ENCODE peak calls at places on chromosomes 7 and 10, in eight cellular contexts. One of them, this sample, is unnamed.

GRCh38 chr10:70412356-70412755 is 8.4 kb downstream of the EIF4EBP2 start:
- DNase-seq in colonic mucosa: no peak
- DNase-seq in anterior cingulate cortex: no peak
- DNase-seq in GM10248: no peak
- DNase-seq in activated CD8-positive, alpha-beta T cell treated with anti-CD3 and anti-CD28 coated beads for 36 hours: no peak
- DNase-seq in left lung: no peak
- DNase-seq in GM23248: no peak
- DNase-seq in stimulated activated CD4-positive, alpha-beta T cell treated with anti-CD3 and anti-CD28 coated beads, Interleukin-15, amount 100 ng/mL, for 1 hour: no peak
- DNase-seq in this sample: no peak

GRCh38 chr10:79488303-79488702 is 24.0 kb upstream of the EIF5AL1 start:
- DNase-seq in colonic mucosa: peak
- DNase-seq in anterior cingulate cortex: no peak
- DNase-seq in GM10248: no peak
- DNase-seq in activated CD8-positive, alpha-beta T cell treated with anti-CD3 and anti-CD28 coated beads for 36 hours: no peak
- DNase-seq in left lung: peak
- DNase-seq in GM23248: peak
- DNase-seq in stimulated activated CD4-positive, alpha-beta T cell treated with anti-CD3 and anti-CD28 coated beads, Interleukin-15, amount 100 ng/mL, for 1 hour: no peak
- DNase-seq in this sample: no peak

GRCh38 chr10:103861501-103861900 is 6.1 kb upstream of the SH3PXD2A start:
- DNase-seq in colonic mucosa: no peak
- DNase-seq in anterior cingulate cortex: no peak
- DNase-seq in GM10248: no peak
- DNase-seq in activated CD8-positive, alpha-beta T cell treated with anti-CD3 and anti-CD28 coated beads for 36 hours: no peak
- DNase-seq in left lung: no peak
- DNase-seq in GM23248: peak
- DNase-seq in stimulated activated CD4-positive, alpha-beta T cell treated with anti-CD3 and anti-CD28 coated beads, Interleukin-15, amount 100 ng/mL, for 1 hour: no peak
- DNase-seq in this sample: no peak

GRCh38 chr7:10412426-10413019 is 561.1 kb upstream of the PHF14 start:
- DNase-seq in colonic mucosa: peak
- DNase-seq in anterior cingulate cortex: no peak
- DNase-seq in GM10248: peak
- DNase-seq in activated CD8-positive, alpha-beta T cell treated with anti-CD3 and anti-CD28 coated beads for 36 hours: peak
- DNase-seq in left lung: no peak
- DNase-seq in GM23248: peak
- DNase-seq in stimulated activated CD4-positive, alpha-beta T cell treated with anti-CD3 and anti-CD28 coated beads, Interleukin-15, amount 100 ng/mL, for 1 hour: no peak
- DNase-seq in this sample: no peak

GRCh38 chr7:134783294-134784069 is 4.0 kb downstream of the CALD1 start:
- DNase-seq in colonic mucosa: no peak
- DNase-seq in anterior cingulate cortex: no peak
- DNase-seq in GM10248: no peak
- DNase-seq in activated CD8-positive, alpha-beta T cell treated with anti-CD3 and anti-CD28 coated beads for 36 hours: no peak
- DNase-seq in left lung: no peak
- DNase-seq in GM23248: no peak
- DNase-seq in stimulated activated CD4-positive, alpha-beta T cell treated with anti-CD3 and anti-CD28 coated beads, Interleukin-15, amount 100 ng/mL, for 1 hour: no peak
- DNase-seq in this sample: no peak

GRCh38 chr7:43076189-43076605 is 36.2 kb upstream of the HECW1 start:
- DNase-seq in colonic mucosa: no peak
- DNase-seq in anterior cingulate cortex: no peak
- DNase-seq in GM10248: peak
- DNase-seq in activated CD8-positive, alpha-beta T cell treated with anti-CD3 and anti-CD28 coated beads for 36 hours: peak
- DNase-seq in left lung: no peak
- DNase-seq in GM23248: peak
- DNase-seq in stimulated activated CD4-positive, alpha-beta T cell treated with anti-CD3 and anti-CD28 coated beads, Interleukin-15, amount 100 ng/mL, for 1 hour: no peak
- DNase-seq in this sample: no peak

GRCh38 chr10:22442468-22442867 is 97.2 kb downstream of the SPAG6 start:
- DNase-seq in colonic mucosa: no peak
- DNase-seq in anterior cingulate cortex: no peak
- DNase-seq in GM10248: no peak
- DNase-seq in activated CD8-positive, alpha-beta T cell treated with anti-CD3 and anti-CD28 coated beads for 36 hours: no peak
- DNase-seq in left lung: no peak
- DNase-seq in GM23248: no peak
- DNase-seq in stimulated activated CD4-positive, alpha-beta T cell treated with anti-CD3 and anti-CD28 coated beads, Interleukin-15, amount 100 ng/mL, for 1 hour: no peak
- DNase-seq in this sample: no peak

GRCh38 chr10:47051741-47052238 is 140.6 kb downstream of the PTPN20 start:
- DNase-seq in colonic mucosa: no peak
- DNase-seq in anterior cingulate cortex: no peak
- DNase-seq in GM10248: no peak
- DNase-seq in activated CD8-positive, alpha-beta T cell treated with anti-CD3 and anti-CD28 coated beads for 36 hours: no peak
- DNase-seq in left lung: no peak
- DNase-seq in GM23248: no peak
- DNase-seq in stimulated activated CD4-positive, alpha-beta T cell treated with anti-CD3 and anti-CD28 coated beads, Interleukin-15, amount 100 ng/mL, for 1 hour: no peak
- DNase-seq in this sample: no peak

GRCh38 chr7:22806754-22807153 is 15.9 kb downstream of the TOMM7 start:
- DNase-seq in colonic mucosa: no peak
- DNase-seq in anterior cingulate cortex: no peak
- DNase-seq in GM10248: no peak
- DNase-seq in activated CD8-positive, alpha-beta T cell treated with anti-CD3 and anti-CD28 coated beads for 36 hours: no peak
- DNase-seq in left lung: no peak
- DNase-seq in GM23248: no peak
- DNase-seq in stimulated activated CD4-positive, alpha-beta T cell treated with anti-CD3 and anti-CD28 coated beads, Interleukin-15, amount 100 ng/mL, for 1 hour: no peak
- DNase-seq in this sample: no peak

GRCh38 chr7:78768859-78769258 is 684.6 kb downstream of the MAGI2 start:
- DNase-seq in colonic mucosa: no peak
- DNase-seq in anterior cingulate cortex: no peak
- DNase-seq in GM10248: no peak
- DNase-seq in activated CD8-positive, alpha-beta T cell treated with anti-CD3 and anti-CD28 coated beads for 36 hours: no peak
- DNase-seq in left lung: no peak
- DNase-seq in GM23248: peak
- DNase-seq in stimulated activated CD4-positive, alpha-beta T cell treated with anti-CD3 and anti-CD28 coated beads, Interleukin-15, amount 100 ng/mL, for 1 hour: no peak
- DNase-seq in this sample: no peak

GRCh38 chr10:24762161-24762924 is 38.7 kb upstream of the ARHGAP21 start:
- DNase-seq in colonic mucosa: no peak
- DNase-seq in anterior cingulate cortex: no peak
- DNase-seq in GM10248: no peak
- DNase-seq in activated CD8-positive, alpha-beta T cell treated with anti-CD3 and anti-CD28 coated beads for 36 hours: no peak
- DNase-seq in left lung: no peak
- DNase-seq in GM23248: peak
- DNase-seq in stimulated activated CD4-positive, alpha-beta T cell treated with anti-CD3 and anti-CD28 coated beads, Interleukin-15, amount 100 ng/mL, for 1 hour: no peak
- DNase-seq in this sample: no peak

GRCh38 chr10:120415709-120416330 is 41.2 kb upstream of the PLPP4 start:
- DNase-seq in colonic mucosa: no peak
- DNase-seq in anterior cingulate cortex: no peak
- DNase-seq in GM10248: no peak
- DNase-seq in activated CD8-positive, alpha-beta T cell treated with anti-CD3 and anti-CD28 coated beads for 36 hours: no peak
- DNase-seq in left lung: no peak
- DNase-seq in GM23248: peak
- DNase-seq in stimulated activated CD4-positive, alpha-beta T cell treated with anti-CD3 and anti-CD28 coated beads, Interleukin-15, amount 100 ng/mL, for 1 hour: no peak
- DNase-seq in this sample: no peak

GRCh38 chr7:40525764-40526163 is 391.0 kb downstream of the SUGCT start:
- DNase-seq in colonic mucosa: no peak
- DNase-seq in anterior cingulate cortex: no peak
- DNase-seq in GM10248: no peak
- DNase-seq in activated CD8-positive, alpha-beta T cell treated with anti-CD3 and anti-CD28 coated beads for 36 hours: no peak
- DNase-seq in left lung: no peak
- DNase-seq in GM23248: no peak
- DNase-seq in stimulated activated CD4-positive, alpha-beta T cell treated with anti-CD3 and anti-CD28 coated beads, Interleukin-15, amount 100 ng/mL, for 1 hour: no peak
- DNase-seq in this sample: no peak

GRCh38 chr10:52442576-52442975 is 128.5 kb downstream of the DKK1 start:
- DNase-seq in colonic mucosa: no peak
- DNase-seq in anterior cingulate cortex: no peak
- DNase-seq in GM10248: no peak
- DNase-seq in activated CD8-positive, alpha-beta T cell treated with anti-CD3 and anti-CD28 coated beads for 36 hours: no peak
- DNase-seq in left lung: no peak
- DNase-seq in GM23248: peak
- DNase-seq in stimulated activated CD4-positive, alpha-beta T cell treated with anti-CD3 and anti-CD28 coated beads, Interleukin-15, amount 100 ng/mL, for 1 hour: no peak
- DNase-seq in this sample: no peak

GRCh38 chr10:28054211-28054888 is 55.5 kb upstream of the ODAD2 start:
- DNase-seq in colonic mucosa: no peak
- DNase-seq in anterior cingulate cortex: no peak
- DNase-seq in GM10248: no peak
- DNase-seq in activated CD8-positive, alpha-beta T cell treated with anti-CD3 and anti-CD28 coated beads for 36 hours: no peak
- DNase-seq in left lung: no peak
- DNase-seq in GM23248: peak
- DNase-seq in stimulated activated CD4-positive, alpha-beta T cell treated with anti-CD3 and anti-CD28 coated beads, Interleukin-15, amount 100 ng/mL, for 1 hour: no peak
- DNase-seq in this sample: no peak

GRCh38 chr7:37714606-37715005 is 31.0 kb downstream of the GPR141 start:
- DNase-seq in colonic mucosa: no peak
- DNase-seq in anterior cingulate cortex: no peak
- DNase-seq in GM10248: no peak
- DNase-seq in activated CD8-positive, alpha-beta T cell treated with anti-CD3 and anti-CD28 coated beads for 36 hours: no peak
- DNase-seq in left lung: no peak
- DNase-seq in GM23248: no peak
- DNase-seq in stimulated activated CD4-positive, alpha-beta T cell treated with anti-CD3 and anti-CD28 coated beads, Interleukin-15, amount 100 ng/mL, for 1 hour: no peak
- DNase-seq in this sample: no peak

GRCh38 chr10:119375574-119376265 is 166.8 kb downstream of the RGS10 start:
- DNase-seq in colonic mucosa: no peak
- DNase-seq in anterior cingulate cortex: no peak
- DNase-seq in GM10248: no peak
- DNase-seq in activated CD8-positive, alpha-beta T cell treated with anti-CD3 and anti-CD28 coated beads for 36 hours: no peak
- DNase-seq in left lung: no peak
- DNase-seq in GM23248: peak
- DNase-seq in stimulated activated CD4-positive, alpha-beta T cell treated with anti-CD3 and anti-CD28 coated beads, Interleukin-15, amount 100 ng/mL, for 1 hour: no peak
- DNase-seq in this sample: no peak

GRCh38 chr7:70416611-70417010 is 715.3 kb upstream of the GALNT17 start:
- DNase-seq in colonic mucosa: no peak
- DNase-seq in anterior cingulate cortex: peak
- DNase-seq in GM10248: no peak
- DNase-seq in activated CD8-positive, alpha-beta T cell treated with anti-CD3 and anti-CD28 coated beads for 36 hours: no peak
- DNase-seq in left lung: no peak
- DNase-seq in GM23248: no peak
- DNase-seq in stimulated activated CD4-positive, alpha-beta T cell treated with anti-CD3 and anti-CD28 coated beads, Interleukin-15, amount 100 ng/mL, for 1 hour: no peak
- DNase-seq in this sample: no peak

GRCh38 chr10:86364551-86365345 is 1.8 kb downstream of the GRID1 start:
- DNase-seq in colonic mucosa: no peak
- DNase-seq in anterior cingulate cortex: no peak
- DNase-seq in GM10248: no peak
- DNase-seq in activated CD8-positive, alpha-beta T cell treated with anti-CD3 and anti-CD28 coated beads for 36 hours: no peak
- DNase-seq in left lung: peak
- DNase-seq in GM23248: no peak
- DNase-seq in stimulated activated CD4-positive, alpha-beta T cell treated with anti-CD3 and anti-CD28 coated beads, Interleukin-15, amount 100 ng/mL, for 1 hour: no peak
- DNase-seq in this sample: peak

GRCh38 chr10:103479135-103479534 is at the start of gene CALHM3:
- DNase-seq in colonic mucosa: no peak
- DNase-seq in anterior cingulate cortex: no peak
- DNase-seq in GM10248: no peak
- DNase-seq in activated CD8-positive, alpha-beta T cell treated with anti-CD3 and anti-CD28 coated beads for 36 hours: no peak
- DNase-seq in left lung: no peak
- DNase-seq in GM23248: peak
- DNase-seq in stimulated activated CD4-positive, alpha-beta T cell treated with anti-CD3 and anti-CD28 coated beads, Interleukin-15, amount 100 ng/mL, for 1 hour: no peak
- DNase-seq in this sample: no peak

GRCh38 chr10:109183366-109183765 is 739.9 kb downstream of the XPNPEP1 start:
- DNase-seq in colonic mucosa: no peak
- DNase-seq in anterior cingulate cortex: no peak
- DNase-seq in GM10248: no peak
- DNase-seq in activated CD8-positive, alpha-beta T cell treated with anti-CD3 and anti-CD28 coated beads for 36 hours: no peak
- DNase-seq in left lung: no peak
- DNase-seq in GM23248: peak
- DNase-seq in stimulated activated CD4-positive, alpha-beta T cell treated with anti-CD3 and anti-CD28 coated beads, Interleukin-15, amount 100 ng/mL, for 1 hour: no peak
- DNase-seq in this sample: no peak

GRCh38 chr10:88804083-88804812 is 1.7 kb downstream of the LIPM start:
- DNase-seq in colonic mucosa: no peak
- DNase-seq in anterior cingulate cortex: no peak
- DNase-seq in GM10248: no peak
- DNase-seq in activated CD8-positive, alpha-beta T cell treated with anti-CD3 and anti-CD28 coated beads for 36 hours: no peak
- DNase-seq in left lung: no peak
- DNase-seq in GM23248: no peak
- DNase-seq in stimulated activated CD4-positive, alpha-beta T cell treated with anti-CD3 and anti-CD28 coated beads, Interleukin-15, amount 100 ng/mL, for 1 hour: no peak
- DNase-seq in this sample: peak

GRCh38 chr7:25963733-25964132 is 188.3 kb upstream of the NFE2L3 start:
- DNase-seq in colonic mucosa: no peak
- DNase-seq in anterior cingulate cortex: no peak
- DNase-seq in GM10248: no peak
- DNase-seq in activated CD8-positive, alpha-beta T cell treated with anti-CD3 and anti-CD28 coated beads for 36 hours: no peak
- DNase-seq in left lung: no peak
- DNase-seq in GM23248: no peak
- DNase-seq in stimulated activated CD4-positive, alpha-beta T cell treated with anti-CD3 and anti-CD28 coated beads, Interleukin-15, amount 100 ng/mL, for 1 hour: no peak
- DNase-seq in this sample: no peak

GRCh38 chr7:155297517-155298287 is at the start of gene INSIG1:
- DNase-seq in colonic mucosa: peak
- DNase-seq in anterior cingulate cortex: peak
- DNase-seq in GM10248: peak
- DNase-seq in activated CD8-positive, alpha-beta T cell treated with anti-CD3 and anti-CD28 coated beads for 36 hours: peak
- DNase-seq in left lung: peak
- DNase-seq in GM23248: peak
- DNase-seq in stimulated activated CD4-positive, alpha-beta T cell treated with anti-CD3 and anti-CD28 coated beads, Interleukin-15, amount 100 ng/mL, for 1 hour: peak
- DNase-seq in this sample: no peak

GRCh38 chr7:38840736-38841460 is 68.1 kb downstream of the VPS41 start:
- DNase-seq in colonic mucosa: no peak
- DNase-seq in anterior cingulate cortex: no peak
- DNase-seq in GM10248: no peak
- DNase-seq in activated CD8-positive, alpha-beta T cell treated with anti-CD3 and anti-CD28 coated beads for 36 hours: no peak
- DNase-seq in left lung: no peak
- DNase-seq in GM23248: peak
- DNase-seq in stimulated activated CD4-positive, alpha-beta T cell treated with anti-CD3 and anti-CD28 coated beads, Interleukin-15, amount 100 ng/mL, for 1 hour: no peak
- DNase-seq in this sample: no peak